ENCODE peak calls at places on chromosomes 16 and 17, in seven cellular contexts. N is upper lobe of right lung; Q is fibroblast of lung; K is activated T-helper 9 cell treated with anti-CD3 and anti-CD28 coated beads, Interleukin-2, amount 50 U/mL, for 16 hours; W is neural progenitor cell; P is anterior cingulate cortex; R is CD8-positive, alpha-beta memory T cell. A is an unnamed sample.

GRCh38 chr17:8225813-8226535 is 15.6 kb upstream of the AURKB start:
- DNase-seq in N (no peak), Q (peak), K (peak), W (peak), P (peak), R (peak), A (peak)

GRCh38 chr16:3532741-3533140 is 31.9 kb downstream of the CLUAP1 start:
- DNase-seq in N (no peak), Q (no peak), K (no peak), W (no peak), P (no peak), R (no peak), A (no peak)

GRCh38 chr17:42563543-42563942 is 1.6 kb downstream of the COASY start:
- DNase-seq in N (no peak), Q (no peak), K (no peak), W (no peak), P (no peak), R (no peak), A (no peak)

GRCh38 chr16:29821663-29822115 is 1.4 kb downstream of the MVP start:
- DNase-seq in N (no peak), Q (peak), K (no peak), W (no peak), P (no peak), R (no peak), A (peak)

GRCh38 chr17:64278614-64279013 is 15.6 kb upstream of the TEX2 start:
- DNase-seq in N (no peak), Q (peak), K (no peak), W (no peak), P (no peak), R (no peak), A (no peak)

GRCh38 chr17:80364091-80364691 is 50.8 kb upstream of the ENDOV start:
- DNase-seq in N (no peak), Q (no peak), K (no peak), W (peak), P (no peak), R (no peak), A (no peak)

GRCh38 chr17:17063546-17064122 is 21.4 kb downstream of the MPRIP start:
- DNase-seq in N (peak), Q (no peak), K (no peak), W (no peak), P (peak), R (peak), A (peak)

GRCh38 chr17:49910094-49910857 is 58.7 kb upstream of the DLX4 start:
- DNase-seq in N (no peak), Q (peak), K (no peak), W (peak), P (no peak), R (no peak), A (no peak)

GRCh38 chr16:88591577-88592021 is 21.4 kb downstream of the ZC3H18 start:
- DNase-seq in N (no peak), Q (peak), K (peak), W (no peak), P (no peak), R (no peak), A (no peak)

GRCh38 chr17:37791434-37791833 is 46.6 kb upstream of the HNF1B start:
- DNase-seq in N (no peak), Q (peak), K (no peak), W (peak), P (no peak), R (peak), A (peak)

GRCh38 chr17:76688165-76688622 is 22.6 kb downstream of the MXRA7 start:
- DNase-seq in N (no peak), Q (peak), K (no peak), W (no peak), P (no peak), R (no peak), A (no peak)

GRCh38 chr17:75524971-75525805 is at the start of gene LLGL2:
- DNase-seq in N (peak), Q (peak), K (peak), W (peak), P (peak), R (peak), A (no peak)

GRCh38 chr17:39224778-39225307 is 902 bp downstream of the STAC2 start:
- DNase-seq in N (no peak), Q (no peak), K (no peak), W (peak), P (no peak), R (no peak), A (no peak)

GRCh38 chr17:82649501-82650261 is 1.4 kb upstream of the WDR45B start:
- DNase-seq in N (peak), Q (no peak), K (no peak), W (no peak), P (no peak), R (no peak), A (no peak)

GRCh38 chr17:76153640-76154039 is 12.6 kb upstream of the FOXJ1 start:
- DNase-seq in N (peak), Q (peak), K (no peak), W (peak), P (no peak), R (no peak), A (peak)

GRCh38 chr17:32697728-32698625 is 178.9 kb downstream of the MYO1D start:
- DNase-seq in N (no peak), Q (no peak), K (no peak), W (no peak), P (no peak), R (no peak), A (no peak)

GRCh38 chr17:18309202-18309601 is 5.6 kb downstream of the TOP3A start:
- DNase-seq in N (no peak), Q (no peak), K (no peak), W (no peak), P (no peak), R (no peak), A (no peak)

GRCh38 chr16:8859913-8860881 is 8.6 kb downstream of the CARHSP1 start:
- DNase-seq in N (no peak), Q (peak), K (no peak), W (no peak), P (no peak), R (no peak), A (peak)

GRCh38 chr17:7191571-7192270 is 12.6 kb upstream of the ASGR1 start:
- DNase-seq in N (no peak), Q (peak), K (no peak), W (peak), P (no peak), R (no peak), A (no peak)